ENCODE peak calls at places on chromosomes 5 and 9, in ten cellular contexts. G is colonic mucosa, P is NT2/D1, Q is DND-41, L is SJCRH30, E is tibial artery, B is SJSA1, I is K562, Z is ovary, V is lower leg skin. K is an unnamed sample.

GRCh38 chr5:125291447-125291846 is 545.0 kb upstream of the ZNF608 start:
- DNase-seq in G (no peak), P (no peak), Q (no peak), L (no peak), E (no peak), B (no peak), I (no peak), Z (no peak), V (no peak), K (no peak)

GRCh38 chr9:100307061-100307460 is 45.7 kb downstream of the TEX10 start:
- DNase-seq in G (no peak), P (no peak), Q (no peak), L (no peak), E (no peak), B (no peak), I (no peak), Z (no peak), V (no peak), K (no peak)

GRCh38 chr9:119500072-119500771 is 131.0 kb upstream of the BRINP1 start:
- DNase-seq in G (no peak), P (peak; percentile 6), Q (no peak), L (peak; percentile 81), E (no peak), B (no peak), I (no peak), Z (no peak), V (no peak), K (no peak)

GRCh38 chr5:91139572-91140200 is 243.4 kb downstream of the ARRDC3 start:
- DNase-seq in G (no peak), P (no peak), Q (no peak), L (no peak), E (no peak), B (no peak), I (no peak), Z (no peak), V (no peak), K (no peak)

GRCh38 chr9:113708821-113709713 is 167.0 kb upstream of the ZNF618 start:
- DNase-seq in G (peak; percentile 11), P (peak; percentile 30), Q (no peak), L (no peak), E (no peak), B (no peak), I (no peak), Z (no peak), V (no peak), K (no peak)

GRCh38 chr9:130327781-130328348 is 62.3 kb downstream of the HMCN2 start:
- DNase-seq in G (peak; percentile 33), P (no peak), Q (no peak), L (peak; percentile 79), E (no peak), B (no peak), I (no peak), Z (no peak), V (no peak), K (peak; percentile 25)

GRCh38 chr5:137842296-137842695 is 25.4 kb upstream of the MYOT start:
- DNase-seq in G (no peak), P (no peak), Q (no peak), L (no peak), E (no peak), B (no peak), I (no peak), Z (no peak), V (no peak), K (no peak)

GRCh38 chr9:99264070-99264469 is 42.0 kb downstream of the SEC61B start:
- DNase-seq in G (no peak), P (no peak), Q (peak; percentile 14), L (peak; percentile 31), E (no peak), B (no peak), I (peak; percentile 19), Z (no peak), V (no peak), K (no peak)

GRCh38 chr5:124277767-124278536 is 468.5 kb downstream of the ZNF608 start:
- DNase-seq in G (no peak), P (no peak), Q (no peak), L (no peak), E (no peak), B (no peak), I (no peak), Z (no peak), V (no peak), K (no peak)

GRCh38 chr9:95506438-95506691 is 10.4 kb downstream of the PTCH1 start:
- DNase-seq in G (peak; percentile 45), P (no peak), Q (no peak), L (no peak), E (peak; percentile 78), B (peak; percentile 70), I (no peak), Z (peak; percentile 51), V (peak; percentile 87), K (peak; percentile 49)

GRCh38 chr9:4327504-4328191 is 27.8 kb upstream of the GLIS3 start:
- DNase-seq in G (no peak), P (peak; percentile 20), Q (no peak), L (peak; percentile 9), E (no peak), B (no peak), I (no peak), Z (no peak), V (no peak), K (peak; percentile 70)

GRCh38 chr5:31280210-31280609 is 86.7 kb downstream of the CDH6 start:
- DNase-seq in G (no peak), P (no peak), Q (no peak), L (no peak), E (no peak), B (no peak), I (no peak), Z (no peak), V (no peak), K (no peak)

GRCh38 chr5:131810510-131811249 is 13.9 kb upstream of the FNIP1 start:
- DNase-seq in G (no peak), P (no peak), Q (no peak), L (peak; percentile 14), E (no peak), B (peak; percentile 25), I (no peak), Z (no peak), V (no peak), K (no peak)

DNA sequence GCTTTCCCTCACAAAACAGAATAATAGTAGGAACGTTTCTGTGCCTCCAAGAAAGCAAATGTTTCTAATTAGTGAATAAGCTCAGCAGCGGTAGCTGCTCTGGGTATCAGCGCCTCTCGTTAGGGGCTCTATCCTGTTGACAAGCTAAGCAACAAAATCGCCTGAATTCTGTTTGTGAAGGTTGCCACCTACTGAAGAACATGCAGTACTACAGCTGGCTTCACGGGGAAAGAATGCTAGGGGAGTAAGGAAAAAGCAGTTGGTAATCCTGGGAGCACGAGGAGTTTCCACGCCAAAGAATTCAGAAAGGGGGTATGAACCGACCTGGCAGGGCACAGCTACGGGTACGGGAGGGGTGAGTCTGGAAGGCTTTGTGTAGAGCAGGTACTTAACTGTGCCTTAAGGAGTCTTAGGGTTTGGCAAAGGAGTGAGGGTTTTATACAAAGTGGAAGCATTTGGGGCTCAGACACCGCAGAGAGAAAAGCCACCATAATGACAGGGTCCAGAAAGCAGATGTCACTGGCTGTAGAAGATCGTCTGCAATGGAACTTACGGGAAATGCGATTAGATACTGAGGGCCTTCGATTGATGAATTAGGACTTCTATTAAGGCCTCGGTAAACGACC is 171.7 kb downstream of the TTC39B start:
- DNase-seq in G (peak; percentile 58), P (peak; percentile 86), Q (peak; percentile 60), L (peak; percentile 87), E (no peak), B (peak; percentile 56), I (peak; percentile 43), Z (peak; percentile 22), V (peak; percentile 88), K (peak; percentile 80)
- H3K4me3 ChIP-seq in G (no peak overlapping the region), P (no peak overlapping the region), Q (no peak overlapping the region), L (peak overlapping the region; percentile 33), E (no peak overlapping the region), B (peak overlapping the region; percentile 12), I (no peak overlapping the region), Z (no peak overlapping the region), V (no peak overlapping the region), K (peak overlapping the region; percentile 46)

GRCh38 chr5:10633271-10634049 is 69.6 kb downstream of the ANKRD33B start:
- DNase-seq in G (no peak), P (no peak), Q (peak; percentile 47), L (no peak), E (no peak), B (peak; percentile 79), I (no peak), Z (no peak), V (peak; percentile 70), K (no peak)

GRCh38 chr5:10630126-10630525 is 66.3 kb downstream of the ANKRD33B start:
- DNase-seq in G (no peak), P (no peak), Q (no peak), L (no peak), E (no peak), B (no peak), I (no peak), Z (no peak), V (no peak), K (no peak)

GRCh38 chr5:10629661-10630060 is 65.8 kb downstream of the ANKRD33B start:
- DNase-seq in G (no peak), P (no peak), Q (no peak), L (no peak), E (no peak), B (no peak), I (no peak), Z (no peak), V (no peak), K (no peak)

GRCh38 chr5:10632110-10632903 is 68.4 kb downstream of the ANKRD33B start:
- DNase-seq in G (no peak), P (no peak), Q (no peak), L (no peak), E (no peak), B (peak; percentile 100), I (no peak), Z (no peak), V (peak; percentile 72), K (no peak)

DNA sequence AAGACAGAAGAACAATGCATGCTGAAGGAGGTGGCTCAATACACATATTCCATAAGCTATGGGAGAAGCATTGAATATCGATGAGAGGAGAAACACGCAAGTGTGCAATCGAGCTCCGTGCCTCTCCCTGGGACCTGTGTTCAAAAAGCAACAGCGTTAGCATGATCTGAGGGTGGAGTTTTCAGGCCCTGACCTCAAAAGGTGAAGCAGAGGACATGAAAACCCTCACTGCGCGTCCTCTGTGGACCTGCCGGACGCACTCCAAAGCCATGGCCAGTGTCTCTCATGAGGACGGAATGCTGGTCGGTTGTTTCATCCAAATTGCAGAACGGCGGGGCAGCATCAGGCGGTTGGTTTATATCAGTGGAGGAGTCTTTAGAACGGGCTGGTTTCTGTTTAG is 67.7 kb downstream of the ANKRD33B start:
- DNase-seq in G (no peak), P (no peak), Q (no peak), L (no peak), E (no peak), B (no peak), I (no peak), Z (no peak), V (no peak), K (no peak)
- H3K4me3 ChIP-seq in G (no peak overlapping the region), P (no peak overlapping the region), Q (no peak overlapping the region), L (no peak overlapping the region), E (no peak overlapping the region), B (peak overlapping the region; percentile 24), I (no peak overlapping the region), Z (no peak overlapping the region), V (no peak overlapping the region), K (no peak overlapping the region)

GRCh38 chr9:136792321-136793062 is 1.3 kb downstream of the TMEM141 start:
- DNase-seq in G (peak; percentile 56), P (no peak), Q (no peak), L (no peak), E (no peak), B (no peak), I (no peak), Z (peak; percentile 55), V (no peak), K (no peak)
- H3K4me3 ChIP-seq in G (peak overlapping the region; percentile 66), P (no peak overlapping the region), Q (no peak overlapping the region), L (no peak overlapping the region), E (no peak overlapping the region), B (no peak overlapping the region), I (peak overlapping the region; percentile 58), Z (no peak overlapping the region), V (no peak overlapping the region), K (peak overlapping the region; percentile 97)

GRCh38 chr5:113376640-113377039 is 58.1 kb downstream of the TSSK1B start:
- DNase-seq in G (no peak), P (no peak), Q (no peak), L (no peak), E (no peak), B (no peak), I (no peak), Z (no peak), V (no peak), K (no peak)
- H3K4me3 ChIP-seq in G (no peak overlapping the region), P (no peak overlapping the region), Q (no peak overlapping the region), L (no peak overlapping the region), E (no peak overlapping the region), B (no peak overlapping the region), I (no peak overlapping the region), Z (no peak overlapping the region), V (no peak overlapping the region), K (no peak overlapping the region)

K was measured in AG10803.